ENCODE peak calls at places on chromosome 2, in five cellular contexts. G is colonic mucosa, O is Karpas-422, P is HCT116, T is neuronal stem cell. X is an unnamed sample.
A peak's percentile ranks its signal among the peaks of the same experiment; 100 is the strongest.

GRCh38 chr2:147572622-147573021 is 272.2 kb upstream of the ACVR2A start:
- DNase-seq in O (no peak), P (no peak), G (no peak), T (no peak), X (peak; percentile 54)

GRCh38 chr2:20615466-20616241 is 35.2 kb downstream of the HS1BP3 start:
- DNase-seq in P (no peak), O (no peak), G (no peak), T (no peak), X (no peak)

GRCh38 chr2:149360106-149360505 is 29.7 kb downstream of the LYPD6 start:
- DNase-seq in G (no peak), O (no peak), P (no peak), T (no peak), X (no peak)

GRCh38 chr2:179963626-179964025 is 43.5 kb downstream of the CWC22 start:
- DNase-seq in G (no peak), O (no peak), P (no peak), T (no peak), X (no peak)

GRCh38 chr2:223597071-223597470 is 5.1 kb downstream of the SCG2 start:
- DNase-seq in T (no peak), G (no peak), O (no peak), P (no peak), X (no peak)

GRCh38 chr2:8119782-8120551 is 561.9 kb upstream of the ID2 start:
- DNase-seq in T (peak; percentile 21), P (no peak), O (no peak), G (peak; percentile 60), X (peak; percentile 50)

GRCh38 chr2:187429989-187430388 is 18.1 kb downstream of the CALCRL start:
- DNase-seq in T (no peak), P (no peak), G (no peak), O (no peak), X (peak; percentile 26)

GRCh38 chr2:64105676-64106461 is 38.4 kb downstream of the PELI1 start:
- DNase-seq in P (no peak), G (no peak), O (no peak), T (no peak), X (no peak)

GRCh38 chr2:119289642-119290041 is 66.0 kb downstream of the STEAP3 start:
- DNase-seq in T (no peak), G (no peak), O (no peak), P (no peak), X (no peak)

GRCh38 chr2:197433770-197434438 is 924 bp downstream of the SF3B1 start:
- DNase-seq in T (no peak), O (peak; percentile 59), G (no peak), P (no peak), X (no peak)

GRCh38 chr2:105800036-105800755 is 55.5 kb downstream of the NCK2 start:
- DNase-seq in G (no peak), P (no peak), O (no peak), T (no peak), X (no peak)

GRCh38 chr2:205217004-205217403 is 465.3 kb upstream of the NRP2 start:
- DNase-seq in G (no peak), P (no peak), O (no peak), T (no peak), X (no peak)

GRCh38 chr2:112143150-112143549 is 5.0 kb downstream of the FBLN7 start:
- DNase-seq in T (no peak), P (no peak), O (no peak), G (no peak), X (no peak)

GRCh38 chr2:123262856-123263255 is 762.2 kb upstream of the CNTNAP5 start:
- DNase-seq in P (no peak), G (no peak), O (no peak), T (no peak), X (no peak)

GRCh38 chr2:70191244-70191735 is 471 bp upstream of the C2orf42 start:
- DNase-seq in O (no peak), G (no peak), P (no peak), T (no peak), X (no peak)

GRCh38 chr2:235087812-235088607 is 136.2 kb downstream of the SH3BP4 start:
- DNase-seq in G (no peak), O (no peak), T (peak; percentile 27), P (no peak), X (no peak)

GRCh38 chr2:149490296-149490695 is 97.3 kb downstream of the MMADHC start:
- DNase-seq in P (no peak), O (no peak), T (no peak), G (no peak), X (no peak)

GRCh38 chr2:240991378-240992263 is 6.8 kb upstream of the SNED1 start:
- DNase-seq in P (peak; percentile 80), T (no peak), O (no peak), G (peak; percentile 63), X (peak; percentile 64)

GRCh38 chr2:23496456-23496855 is 111.5 kb downstream of the KLHL29 start:
- DNase-seq in P (no peak), G (no peak), T (no peak), O (no peak), X (no peak)
- H3K27ac ChIP-seq in P (no peak overlapping the region), G (no peak overlapping the region), T (no peak overlapping the region), O (no peak overlapping the region), X (no peak overlapping the region)

GRCh38 chr2:226906439-226906796 is 70.6 kb downstream of the RHBDD1 start:
- DNase-seq in T (no peak), G (no peak), P (no peak), O (no peak), X (no peak)
- H3K27ac ChIP-seq in T (no peak overlapping the region), G (no peak overlapping the region), P (no peak overlapping the region), O (peak overlapping the region; percentile 21), X (no peak overlapping the region)

DNA sequence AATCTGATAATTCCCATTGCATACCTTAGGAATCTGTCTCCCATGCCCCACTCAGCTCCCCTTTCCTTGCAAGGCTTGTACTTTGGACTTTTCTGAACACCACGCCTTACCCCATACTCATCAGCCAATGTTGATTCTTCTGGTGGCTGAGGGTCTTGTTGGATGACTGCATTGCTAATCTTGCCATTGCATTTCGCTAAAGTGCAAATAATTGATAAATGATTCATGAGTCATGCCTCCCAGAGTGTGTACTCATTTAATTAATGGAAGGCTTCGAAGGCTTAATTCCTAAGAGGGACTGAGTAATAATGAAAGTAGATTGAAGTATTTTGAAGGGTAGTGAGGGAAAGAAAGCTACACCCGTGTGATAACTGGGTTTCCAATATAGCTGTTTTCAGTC is 28.0 kb upstream of the PPP1R1C start:
- DNase-seq in O (no peak), T (no peak), P (no peak), G (no peak), X (no peak)
- H3K27ac ChIP-seq in O (no peak overlapping the region), T (no peak overlapping the region), P (peak overlapping the region; percentile 98), G (no peak overlapping the region), X (no peak overlapping the region)

GRCh38 chr2:206531996-206532543 is 88.7 kb downstream of the ADAM23 start:
- DNase-seq in G (no peak), O (no peak), P (no peak), T (no peak), X (no peak)
- H3K27ac ChIP-seq in G (no peak overlapping the region), O (no peak overlapping the region), P (no peak overlapping the region), T (no peak overlapping the region), X (no peak overlapping the region)

GRCh38 chr2:29629495-29629894 is 291.9 kb downstream of the ALK start:
- DNase-seq in P (no peak), T (no peak), G (no peak), O (no peak), X (no peak)
- H3K27ac ChIP-seq in P (no peak overlapping the region), T (no peak overlapping the region), G (no peak overlapping the region), O (no peak overlapping the region), X (no peak overlapping the region)

GRCh38 chr2:18455256-18455862 is 105.1 kb downstream of the RDH14 start:
- DNase-seq in G (no peak), T (no peak), P (no peak), O (peak; percentile 43), X (no peak)
- H3K27ac ChIP-seq in G (no peak overlapping the region), T (no peak overlapping the region), P (no peak overlapping the region), O (no peak overlapping the region), X (peak overlapping the region; percentile 10)

X was measured in epithelial cell of prostate.